ENCODE peak calls at places on chromosome 13, in ten cellular contexts. F is central memory CD4-positive, alpha-beta T cell; B is NCI-H1092; I is A549; S is GM03348; G is T follicular helper cell; D is fibroblast of pulmonary artery; M is NCI-H748 treated with DMSO at 0.1 percent for 48 hours; Z is AG09309; T is activated effector memory CD4-positive, alpha-beta T cell treated with anti-CD3 and anti-CD28 coated beads, Interleukin-2, amount 50 U/mL, for 16 hours. U is an unnamed sample.

GRCh38 chr13:111662451-111662850 is 342.0 kb downstream of the TEX29 start:
- DNase-seq in G (no peak), Z (no peak), D (no peak), F (no peak), M (no peak), I (no peak), T (peak; percentile 22), B (no peak), S (no peak), U (no peak)

GRCh38 chr13:107882708-107883560 is 332.4 kb downstream of the LIG4 start:
- DNase-seq in S (no peak), T (no peak), G (no peak), I (no peak), M (no peak), Z (no peak), B (no peak), D (no peak), F (no peak), U (no peak)

GRCh38 chr13:99322297-99323103 is 15.3 kb upstream of the GPR183 start:
- DNase-seq in I (no peak), F (peak; percentile 62), B (no peak), D (peak; percentile 60), S (peak; percentile 84), T (peak; percentile 76), M (no peak), G (no peak), Z (peak; percentile 61), U (no peak)

GRCh38 chr13:89930861-89931260 is 1416.6 kb upstream of the MIR17HG start:
- DNase-seq in S (no peak), M (no peak), I (no peak), Z (no peak), B (no peak), F (no peak), D (no peak), T (no peak), G (no peak), U (no peak)

GRCh38 chr13:106182404-106182803 is 353.1 kb downstream of the EFNB2 start:
- DNase-seq in B (no peak), F (no peak), G (no peak), T (no peak), M (no peak), D (peak; percentile 89), Z (peak; percentile 77), S (peak; percentile 87), I (no peak), U (no peak)

GRCh38 chr13:40624338-40624737 is 42.1 kb downstream of the FOXO1 start:
- DNase-seq in G (no peak), M (no peak), I (no peak), B (no peak), Z (peak; percentile 13), T (peak; percentile 77), S (peak; percentile 29), D (no peak), F (no peak), U (peak; percentile 28)

GRCh38 chr13:112648966-112649690 is 40.7 kb upstream of the ATP11A start:
- DNase-seq in S (no peak), M (no peak), Z (no peak), B (no peak), D (no peak), T (no peak), G (no peak), F (no peak), I (no peak), U (no peak)

GRCh38 chr13:46160474-46161066 is 21.4 kb downstream of the LCP1 start:
- DNase-seq in M (peak; percentile 79), G (peak; percentile 20), D (peak; percentile 80), B (peak; percentile 21), F (peak; percentile 69), I (peak; percentile 47), T (no peak), Z (peak; percentile 7), S (peak; percentile 77), U (no peak)

GRCh38 chr13:43516401-43516826 is 270.4 kb downstream of the ENOX1 start:
- DNase-seq in F (no peak), Z (peak; percentile 78), D (peak; percentile 76), T (no peak), I (no peak), M (no peak), G (no peak), S (peak; percentile 72), B (no peak), U (no peak)